ENCODE peak calls at places on chromosomes 5 and 9, in eight cellular contexts. H is fibroblast of mammary gland; P is endodermal cell; M is midbrain; W is T47D; E is globus pallidus; K is PC-3; G is activated CD8-positive, alpha-beta memory T cell treated with anti-CD3 and anti-CD28 coated beads, Interleukin-2, amount 50 U/mL, for 48 hours. J is an unnamed sample.

GRCh38 chr9:135046156-135047025 is 41.1 kb upstream of the OLFM1 start:
- DNase-seq in H (no peak), P (peak; percentile 24), M (no peak), W (no peak), E (no peak), K (no peak), G (peak; percentile 23), J (no peak)

GRCh38 chr9:104025945-104026344 is 68.2 kb upstream of the SMC2 start:
- DNase-seq in H (peak; percentile 33), P (no peak), M (no peak), W (no peak), E (no peak), K (no peak), G (no peak), J (no peak)

GRCh38 chr5:67338416-67338815 is 141.8 kb upstream of the CD180 start:
- DNase-seq in H (peak; percentile 72), P (no peak), M (no peak), W (no peak), E (no peak), K (no peak), G (no peak), J (no peak)

GRCh38 chr5:66860199-66860975 is 264.2 kb downstream of the MAST4 start:
- DNase-seq in H (peak; percentile 27), P (peak; percentile 63), M (no peak), W (no peak), E (no peak), K (no peak), G (no peak), J (no peak)

GRCh38 chr9:117407436-117408022 is 7.3 kb downstream of the ASTN2 start:
- DNase-seq in H (no peak), P (no peak), M (peak; percentile 70), W (no peak), E (peak; percentile 83), K (no peak), G (no peak), J (no peak)

GRCh38 chr5:151742870-151743294 is 15.5 kb downstream of the ATOX1 start:
- DNase-seq in H (peak; percentile 82), P (peak; percentile 86), M (peak; percentile 38), W (peak; percentile 68), E (peak; percentile 67), K (peak; percentile 77), G (no peak), J (no peak)

GRCh38 chr5:119343766-119344165 is 12.1 kb upstream of the TNFAIP8 start:
- DNase-seq in H (peak; percentile 49), P (no peak), M (no peak), W (no peak), E (no peak), K (no peak), G (no peak), J (no peak)

GRCh38 chr9:79584655-79584982 is 12.9 kb downstream of the TLE4 start:
- DNase-seq in H (no peak), P (no peak), M (no peak), W (no peak), E (no peak), K (no peak), G (no peak), J (peak; percentile 65)